ENCODE peak calls at places on chromosomes 1 and 21, in seven cellular contexts. D is aorta, W is fibroblast of lung, Y is body of pancreas, R is transverse colon, T is K562, F is stomach. A is an unnamed sample.
A peak's percentile ranks its signal among the peaks of the same experiment; 100 is the strongest.

GRCh38 chr1:28062806-28063205 is 25.6 kb downstream of the EYA3 start:
- DNase-seq in F (no peak), T (no peak), R (no peak), D (no peak), Y (peak; percentile 7), W (no peak), A (no peak)

GRCh38 chr1:16628361-16629111 is 15.2 kb upstream of the NBPF1 start:
- DNase-seq in T (no peak), R (peak; percentile 19), Y (peak; percentile 2), D (peak; percentile 83), F (peak; percentile 31), W (no peak), A (no peak)

GRCh38 chr1:153611356-153611755 is 1.6 kb downstream of the S100A16 start:
- DNase-seq in W (no peak), T (no peak), F (no peak), R (no peak), D (no peak), Y (no peak), A (no peak)

GRCh38 chr1:9680091-9680490 is 28.6 kb downstream of the PIK3CD start:
- DNase-seq in T (no peak), W (no peak), Y (no peak), D (no peak), F (no peak), R (no peak), A (no peak)

GRCh38 chr1:171446396-171446795 is 38.9 kb upstream of the PRRC2C start:
- DNase-seq in R (no peak), D (no peak), T (no peak), Y (no peak), F (no peak), W (no peak), A (no peak)

GRCh38 chr1:153337980-153338853 is 10.4 kb downstream of the PGLYRP4 start:
- DNase-seq in F (no peak), W (no peak), Y (no peak), T (no peak), D (no peak), R (no peak), A (no peak)

GRCh38 chr1:91622586-91622985 is 121.9 kb downstream of the CDC7 start:
- DNase-seq in Y (peak; percentile 39), R (peak; percentile 55), F (no peak), W (no peak), T (no peak), D (peak; percentile 90), A (no peak)

GRCh38 chr1:230382060-230382491 is 44.1 kb downstream of the PGBD5 start:
- DNase-seq in T (no peak), D (no peak), F (no peak), W (no peak), Y (peak; percentile 59), R (no peak), A (no peak)

GRCh38 chr1:221678014-221678413 is 63.9 kb downstream of the DUSP10 start:
- DNase-seq in D (no peak), W (no peak), F (no peak), R (no peak), Y (no peak), T (no peak), A (no peak)

GRCh38 chr1:7418442-7419080 is 352.5 kb upstream of the VAMP3 start:
- DNase-seq in F (peak; percentile 20), W (no peak), D (peak; percentile 24), Y (no peak), T (no peak), R (peak; percentile 1), A (peak; percentile 33)

GRCh38 chr1:30475966-30476365 is 247.4 kb downstream of the MATN1 start:
- DNase-seq in Y (no peak), F (no peak), T (no peak), D (peak; percentile 49), W (no peak), R (no peak), A (no peak)

GRCh38 chr1:204830671-204831585 is 39.7 kb upstream of the NFASC start:
- DNase-seq in D (no peak), F (no peak), T (no peak), Y (peak; percentile 15), R (no peak), W (no peak), A (no peak)

GRCh38 chr1:103180660-103181059 is 72.3 kb upstream of the COL11A1 start:
- DNase-seq in W (peak; percentile 12), R (no peak), Y (peak; percentile 4), F (no peak), T (no peak), D (no peak), A (peak; percentile 34)

GRCh38 chr1:18410407-18410806 is 70.3 kb upstream of the KLHDC7A start:
- DNase-seq in Y (no peak), D (no peak), W (no peak), F (no peak), R (no peak), T (no peak), A (no peak)

GRCh38 chr1:20410555-20410954 is 75.5 kb downstream of the CAMK2N1 start:
- DNase-seq in D (no peak), F (no peak), Y (no peak), R (no peak), T (no peak), W (no peak), A (no peak)

GRCh38 chr21:31161157-31161556 is 122.9 kb upstream of the KRTAP19-8 start:
- DNase-seq in R (no peak), T (no peak), W (peak; percentile 6), Y (no peak), F (no peak), D (no peak), A (peak; percentile 69)

GRCh38 chr1:49190138-49190537 is 413.4 kb upstream of the BEND5 start:
- DNase-seq in T (no peak), F (no peak), Y (no peak), R (no peak), W (no peak), D (no peak), A (no peak)

GRCh38 chr21:16519656-16520055 is 789.9 kb downstream of the USP25 start:
- DNase-seq in F (no peak), D (no peak), R (no peak), W (peak; percentile 13), Y (no peak), T (no peak), A (no peak)

GRCh38 chr1:22711071-22711470 is 432 bp downstream of the EPHB2 start:
- DNase-seq in W (no peak), D (no peak), F (no peak), R (no peak), Y (no peak), T (no peak), A (peak; percentile 50)

GRCh38 chr1:54986025-54986424 is 5.6 kb downstream of the TMEM61 start:
- DNase-seq in W (no peak), T (no peak), Y (no peak), R (no peak), F (no peak), D (no peak), A (no peak)

GRCh38 chr1:167981933-167982332 is 45.1 kb upstream of the MPC2 start:
- DNase-seq in Y (no peak), T (no peak), F (no peak), R (no peak), W (no peak), D (no peak), A (no peak)

GRCh38 chr1:104163912-104164476 is 414.3 kb downstream of the AMY1C start:
- DNase-seq in W (no peak), T (no peak), F (no peak), D (no peak), R (no peak), Y (no peak), A (no peak)

GRCh38 chr1:62516600-62516999 is 79.8 kb downstream of the USP1 start:
- DNase-seq in W (no peak), D (no peak), T (no peak), F (no peak), R (no peak), Y (no peak), A (no peak)

GRCh38 chr1:24805534-24806301 is 60.5 kb downstream of the CLIC4 start:
- DNase-seq in Y (peak; percentile 18), W (peak; percentile 75), T (no peak), F (no peak), D (no peak), R (no peak), A (peak; percentile 9)

GRCh38 chr1:53505891-53506290 is 46.7 kb downstream of the DMRTB1 start:
- DNase-seq in T (no peak), Y (no peak), R (no peak), F (no peak), W (no peak), D (no peak), A (no peak)

GRCh38 chr1:241423541-241424479 is 66.8 kb upstream of the RGS7 start:
- DNase-seq in W (peak; percentile 62), T (no peak), Y (peak; percentile 36), R (no peak), D (peak; percentile 77), F (peak; percentile 63), A (no peak)

GRCh38 chr1:161531986-161532875 is 7.9 kb downstream of the HSPA6 start:
- DNase-seq in T (peak; percentile 67), D (no peak), F (no peak), Y (no peak), W (peak; percentile 21), R (no peak), A (peak; percentile 52)

GRCh38 chr21:34808569-34809204 is 139.9 kb downstream of the CLIC6 start:
- DNase-seq in Y (no peak), W (peak; percentile 91), F (no peak), T (no peak), D (no peak), R (no peak), A (peak; percentile 12)
- H3K27ac ChIP-seq in Y (no peak overlapping the region), W (peak overlapping the region; percentile 99), F (peak overlapping the region; percentile 77), T (no peak overlapping the region), D (no peak overlapping the region), R (peak overlapping the region; percentile 63), A (peak overlapping the region; percentile 67)

DNA sequence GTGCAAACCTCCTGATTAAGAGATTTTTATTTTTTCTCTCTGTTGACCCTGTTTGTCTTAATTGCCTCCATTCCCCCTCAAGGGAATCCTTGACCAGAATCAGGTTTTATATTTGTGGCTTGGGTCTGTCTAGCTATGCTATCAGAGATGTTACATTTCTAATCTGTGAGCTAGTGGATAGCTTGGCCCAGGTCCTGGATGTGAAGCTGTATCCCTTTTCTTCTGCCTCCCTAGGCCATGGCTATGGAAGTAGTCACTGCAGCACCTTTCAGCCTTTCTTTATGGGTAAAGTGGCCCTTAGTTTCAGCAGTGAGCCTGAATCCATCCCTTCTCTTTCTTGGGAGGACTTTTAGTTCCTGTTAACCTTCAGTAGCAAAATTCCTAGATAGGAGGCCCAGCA is 17.0 kb upstream of the ANGEL2 start:
- DNase-seq in Y (no peak), T (no peak), F (no peak), D (no peak), R (no peak), W (no peak), A (no peak)
- H3K4me3 ChIP-seq in Y (no peak overlapping the region), T (no peak overlapping the region), F (no peak overlapping the region), D (no peak overlapping the region), R (no peak overlapping the region), W (no peak overlapping the region), A (no peak overlapping the region)

DNA sequence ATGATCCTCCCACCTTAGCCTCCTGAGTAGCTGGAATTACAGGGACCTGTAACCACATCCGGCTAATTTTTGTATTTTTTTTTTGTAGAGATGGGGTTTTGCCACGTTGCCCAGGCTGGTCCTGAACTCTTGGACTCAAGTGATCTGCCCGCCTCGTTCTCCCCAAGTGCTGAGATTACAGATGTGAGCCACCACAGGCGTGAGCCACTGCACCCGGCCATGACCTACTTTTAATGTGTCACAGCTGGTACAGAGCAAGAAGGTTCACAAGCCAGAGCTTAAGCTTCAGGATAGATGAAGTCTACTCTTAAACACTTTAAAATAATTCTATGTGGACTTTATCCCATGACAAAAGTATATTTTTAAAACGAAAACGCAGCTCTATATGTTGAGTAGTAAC is 23.6 kb downstream of the ACBD3 start:
- DNase-seq in W (no peak), R (no peak), Y (peak; percentile 79), T (no peak), D (no peak), F (no peak), A (no peak)
- H3K36me3 ChIP-seq in W (peaks cover 8% of the 10 kb centered on the region), R (no peaks in the 10 kb centered on the region), Y (peaks cover 17% of the 10 kb centered on the region), T (peaks cover 74% of the 10 kb centered on the region), D (peaks cover 13% of the 10 kb centered on the region), F (peaks cover 82% of the 10 kb centered on the region), A (peaks cover 60% of the 10 kb centered on the region)

GRCh38 chr1:206002833-206003532 is at the start of gene RAB7B:
- DNase-seq in W (peak; percentile 69), F (peak; percentile 75), Y (peak; percentile 63), T (no peak), D (peak; percentile 92), R (peak; percentile 43), A (no peak)
- H3K27ac ChIP-seq in W (peak within 1 kb of the TSS; percentile 74), F (peak within 1 kb of the TSS; percentile 80), Y (no peak within 1 kb of the TSS), T (no peak within 1 kb of the TSS), D (peak within 1 kb of the TSS; percentile 62), R (peak within 1 kb of the TSS; percentile 59), A (no peak within 1 kb of the TSS)